ENCODE peak calls at places on chromosomes 13 and 19, in five cellular contexts. X is upper lobe of right lung, V is aorta, R is adrenal gland, F is foreskin fibroblast. M is an unnamed sample.

GRCh38 chr19:14022469-14022868 is 5.5 kb upstream of the RLN3 start:
- DNase-seq in X (no peak), V (no peak), R (no peak), F (peak), M (peak)

GRCh38 chr13:102380012-102380411 is 21.8 kb downstream of the FGF14 start:
- DNase-seq in X (no peak), V (no peak), R (no peak), F (no peak), M (no peak)

GRCh38 chr19:5974721-5975387 is 3.1 kb downstream of the RANBP3 start:
- DNase-seq in X (no peak), V (no peak), R (no peak), F (peak), M (no peak)

GRCh38 chr13:27595055-27595811 is 25.1 kb downstream of the LNX2 start:
- DNase-seq in X (no peak), V (no peak), R (no peak), F (no peak), M (no peak)

GRCh38 chr13:30734434-30734833 is 909 bp upstream of the ALOX5AP start:
- DNase-seq in X (no peak), V (no peak), R (no peak), F (peak), M (no peak)

GRCh38 chr19:44820648-44821609 is 12.0 kb downstream of the BCAM start:
- DNase-seq in X (no peak), V (peak), R (peak), F (no peak), M (peak)

GRCh38 chr13:27097691-27098090 is 73.9 kb downstream of the USP12 start:
- DNase-seq in X (no peak), V (no peak), R (no peak), F (no peak), M (no peak)

GRCh38 chr19:54422136-54422535 is 6.9 kb downstream of the TTYH1 start:
- DNase-seq in X (no peak), V (no peak), R (no peak), F (no peak), M (no peak)

GRCh38 chr13:112065867-112066623 is 904 bp upstream of the SOX1 start:
- DNase-seq in X (no peak), V (no peak), R (no peak), F (no peak), M (no peak)

GRCh38 chr19:22527554-22527953 is 105.4 kb upstream of the ZNF98 start:
- DNase-seq in X (peak), V (no peak), R (no peak), F (no peak), M (no peak)

GRCh38 chr13:34462843-34463242 is 479.2 kb upstream of the NBEA start:
- DNase-seq in X (no peak), V (no peak), R (peak), F (peak), M (peak)

GRCh38 chr19:8387688-8388611 is 2.2 kb upstream of the RAB11B start:
- DNase-seq in X (no peak), V (no peak), R (no peak), F (no peak), M (no peak)

GRCh38 chr19:45156231-45156630 is 4.6 kb downstream of the NKPD1 start:
- DNase-seq in X (no peak), V (no peak), R (no peak), F (no peak), M (no peak)

GRCh38 chr19:9528757-9529336 is 9.6 kb downstream of the ZNF426 start:
- DNase-seq in X (no peak), V (no peak), R (no peak), F (no peak), M (peak)

GRCh38 chr13:114268344-114269280 is 12.8 kb upstream of the UPF3A start:
- DNase-seq in X (no peak), V (no peak), R (no peak), F (no peak), M (no peak)

GRCh38 chr13:46603165-46603603 is 50.2 kb downstream of the LRCH1 start:
- DNase-seq in X (no peak), V (no peak), R (no peak), F (no peak), M (peak)

GRCh38 chr13:100954430-100955361 is 280.1 kb upstream of the TMTC4 start:
- DNase-seq in X (no peak), V (no peak), R (no peak), F (peak), M (peak)

GRCh38 chr19:53432088-53432661 is 391 bp downstream of the ZNF761 start:
- DNase-seq in X (peak), V (peak), R (peak), F (peak), M (peak)

GRCh38 chr13:66659291-66660012 is 570.7 kb downstream of the PCDH9 start:
- DNase-seq in X (no peak), V (no peak), R (no peak), F (no peak), M (peak)

GRCh38 chr19:18483119-18483518 is 38.8 kb downstream of the ELL start:
- DNase-seq in X (no peak), V (no peak), R (no peak), F (no peak), M (no peak)

GRCh38 chr13:25699056-25699455 is 327.3 kb downstream of the ATP8A2 start:
- DNase-seq in X (no peak), V (no peak), R (peak), F (no peak), M (no peak)

GRCh38 chr19:37961198-37961597 is 54.2 kb downstream of the SIPA1L3 start:
- DNase-seq in X (no peak), V (no peak), R (no peak), F (no peak), M (no peak)

GRCh38 chr13:60654405-60654804 is 257.4 kb downstream of the TDRD3 start:
- DNase-seq in X (no peak), V (peak), R (peak), F (no peak), M (peak)

GRCh38 chr19:53991224-53992113 is at the start of gene CACNG6:
- DNase-seq in X (no peak), V (no peak), R (no peak), F (peak), M (peak)

GRCh38 chr13:53174550-53174949 is 145.9 kb downstream of the OLFM4 start:
- DNase-seq in X (no peak), V (no peak), R (no peak), F (no peak), M (no peak)

GRCh38 chr19:18710986-18711751 is 27.7 kb downstream of the CRTC1 start:
- DNase-seq in X (no peak), V (peak), R (peak), F (peak), M (peak)

GRCh38 chr19:12137541-12137940 is 2.6 kb downstream of the ZNF20 start:
- DNase-seq in X (no peak), V (no peak), R (no peak), F (no peak), M (no peak)

GRCh38 chr19:12133069-12133468 is 7.1 kb downstream of the ZNF20 start:
- DNase-seq in X (no peak), V (no peak), R (no peak), F (no peak), M (no peak)
- H3K4me3 ChIP-seq in X (no peak), V (no peak), R (no peak), F (no peak), M (no peak)

GRCh38 chr19:11570039-11570462 is 7.4 kb downstream of the ACP5 start:
- DNase-seq in X (no peak), V (no peak), R (no peak), F (no peak), M (no peak)
- H3K4me3 ChIP-seq in X (no peak), V (no peak), R (no peak), F (no peak), M (no peak)

GRCh38 chr13:74741732-74742131 is 607.5 kb upstream of the KLF12 start:
- DNase-seq in X (no peak), V (no peak), R (no peak), F (no peak), M (no peak)
- H3K4me3 ChIP-seq in X (no peak), V (no peak), R (no peak), F (no peak), M (no peak)

DNA sequence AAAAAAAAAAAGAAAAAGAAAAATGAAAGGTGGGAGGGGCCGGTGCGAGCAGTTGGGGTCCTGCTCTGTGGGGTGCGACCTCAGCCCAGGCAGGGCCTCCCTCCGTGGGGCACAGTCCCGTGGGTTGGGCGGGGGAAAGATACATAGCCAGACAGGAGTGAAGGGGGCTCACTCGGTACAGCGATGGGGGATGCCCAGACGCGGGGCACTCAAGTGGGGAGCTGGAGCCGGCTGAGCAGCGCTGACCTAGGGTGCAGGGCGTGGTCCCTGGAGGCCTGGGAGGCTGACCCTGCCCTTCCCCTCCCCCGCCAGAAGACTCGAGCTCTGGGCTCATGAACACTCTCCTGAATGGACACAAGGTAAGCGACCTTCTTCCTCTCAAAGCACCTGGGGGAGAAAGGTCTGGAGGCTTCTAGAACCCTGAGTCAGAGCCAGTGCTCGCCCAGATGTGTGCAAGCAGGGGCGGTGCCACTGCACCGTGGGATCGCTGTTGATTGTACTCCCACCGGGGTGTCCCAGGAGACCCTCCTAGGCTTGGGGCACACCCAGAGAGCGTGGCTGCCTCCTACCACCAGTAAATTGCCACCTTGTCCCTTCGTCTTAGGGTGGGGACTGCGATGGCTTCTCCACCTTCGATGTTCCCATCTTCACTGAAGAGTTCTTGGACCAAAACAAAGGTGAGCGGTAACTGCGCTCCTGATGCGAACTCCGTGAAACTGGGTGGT is 3.4 kb downstream of the HMG20B start:
- DNase-seq in X (no peak), V (no peak), R (no peak), F (no peak), M (no peak)
- H3K4me3 ChIP-seq in X (peak), V (no peak), R (peak), F (no peak), M (no peak)

M was measured in fibroblast of pulmonary artery.